ENCODE peak calls at places on chromosomes 1 and 21, in ten cellular contexts. One of them, this sample, is unnamed.

GRCh38 chr1:34743775-34744174 is 11.1 kb upstream of the GJB5 start:
- DNase-seq in NCI-H187: no peak
- DNase-seq in EH: no peak
- DNase-seq in NCI-H460: no peak
- DNase-seq in nephron progenitor cell: no peak
- DNase-seq in dorsolateral prefrontal cortex: no peak
- DNase-seq in cerebellum: no peak
- DNase-seq in activated CD4-positive, alpha-beta T cell treated with anti-CD3 and anti-CD28 coated beads, Interleukin-2, amount 50 U/mL, for 24 hours: no peak
- DNase-seq in posterior vena cava: peak
- DNase-seq in stimulated activated CD8-positive, alpha-beta memory T cell treated with anti-CD3 and anti-CD28 coated beads, Interleukin-2, amount 100 ng/mL, for 1 hour: no peak
- DNase-seq in this sample: no peak

GRCh38 chr21:41777934-41778815 is 11.3 kb upstream of the RIPK4 start:
- DNase-seq in nephron progenitor cell: peak
- DNase-seq in EH: peak
- DNase-seq in cerebellum: peak
- DNase-seq in NCI-H187: peak
- DNase-seq in stimulated activated CD8-positive, alpha-beta memory T cell treated with anti-CD3 and anti-CD28 coated beads, Interleukin-2, amount 100 ng/mL, for 1 hour: no peak
- DNase-seq in activated CD4-positive, alpha-beta T cell treated with anti-CD3 and anti-CD28 coated beads, Interleukin-2, amount 50 U/mL, for 24 hours: no peak
- DNase-seq in posterior vena cava: peak
- DNase-seq in NCI-H460: peak
- DNase-seq in dorsolateral prefrontal cortex: peak
- DNase-seq in this sample: peak

GRCh38 chr1:230540416-230540815 is 101.9 kb upstream of the COG2 start:
- DNase-seq in cerebellum: no peak
- DNase-seq in posterior vena cava: no peak
- DNase-seq in activated CD4-positive, alpha-beta T cell treated with anti-CD3 and anti-CD28 coated beads, Interleukin-2, amount 50 U/mL, for 24 hours: no peak
- DNase-seq in EH: no peak
- DNase-seq in nephron progenitor cell: no peak
- DNase-seq in NCI-H187: no peak
- DNase-seq in stimulated activated CD8-positive, alpha-beta memory T cell treated with anti-CD3 and anti-CD28 coated beads, Interleukin-2, amount 100 ng/mL, for 1 hour: no peak
- DNase-seq in NCI-H460: no peak
- DNase-seq in dorsolateral prefrontal cortex: no peak
- DNase-seq in this sample: no peak

GRCh38 chr21:44006656-44007055 is 5.5 kb upstream of the TRAPPC10 start:
- DNase-seq in NCI-H460: no peak
- DNase-seq in posterior vena cava: peak
- DNase-seq in nephron progenitor cell: no peak
- DNase-seq in activated CD4-positive, alpha-beta T cell treated with anti-CD3 and anti-CD28 coated beads, Interleukin-2, amount 50 U/mL, for 24 hours: no peak
- DNase-seq in dorsolateral prefrontal cortex: no peak
- DNase-seq in NCI-H187: no peak
- DNase-seq in cerebellum: no peak
- DNase-seq in stimulated activated CD8-positive, alpha-beta memory T cell treated with anti-CD3 and anti-CD28 coated beads, Interleukin-2, amount 100 ng/mL, for 1 hour: no peak
- DNase-seq in EH: peak
- DNase-seq in this sample: no peak

GRCh38 chr1:150574260-150575071 is 4.9 kb downstream of the MCL1 start:
- DNase-seq in stimulated activated CD8-positive, alpha-beta memory T cell treated with anti-CD3 and anti-CD28 coated beads, Interleukin-2, amount 100 ng/mL, for 1 hour: no peak
- DNase-seq in dorsolateral prefrontal cortex: no peak
- DNase-seq in NCI-H460: no peak
- DNase-seq in posterior vena cava: no peak
- DNase-seq in EH: no peak
- DNase-seq in activated CD4-positive, alpha-beta T cell treated with anti-CD3 and anti-CD28 coated beads, Interleukin-2, amount 50 U/mL, for 24 hours: no peak
- DNase-seq in NCI-H187: no peak
- DNase-seq in cerebellum: no peak
- DNase-seq in nephron progenitor cell: no peak
- DNase-seq in this sample: no peak

GRCh38 chr1:154608522-154609294 is 722 bp upstream of the ADAR start:
- DNase-seq in dorsolateral prefrontal cortex: peak
- DNase-seq in posterior vena cava: peak
- DNase-seq in NCI-H187: peak
- DNase-seq in EH: peak
- DNase-seq in stimulated activated CD8-positive, alpha-beta memory T cell treated with anti-CD3 and anti-CD28 coated beads, Interleukin-2, amount 100 ng/mL, for 1 hour: no peak
- DNase-seq in nephron progenitor cell: peak
- DNase-seq in NCI-H460: no peak
- DNase-seq in activated CD4-positive, alpha-beta T cell treated with anti-CD3 and anti-CD28 coated beads, Interleukin-2, amount 50 U/mL, for 24 hours: no peak
- DNase-seq in cerebellum: peak
- DNase-seq in this sample: no peak

GRCh38 chr1:215128514-215128913 is 46.0 kb downstream of the KCNK2 start:
- DNase-seq in nephron progenitor cell: no peak
- DNase-seq in dorsolateral prefrontal cortex: no peak
- DNase-seq in stimulated activated CD8-positive, alpha-beta memory T cell treated with anti-CD3 and anti-CD28 coated beads, Interleukin-2, amount 100 ng/mL, for 1 hour: no peak
- DNase-seq in posterior vena cava: no peak
- DNase-seq in EH: no peak
- DNase-seq in activated CD4-positive, alpha-beta T cell treated with anti-CD3 and anti-CD28 coated beads, Interleukin-2, amount 50 U/mL, for 24 hours: no peak
- DNase-seq in NCI-H460: no peak
- DNase-seq in NCI-H187: no peak
- DNase-seq in cerebellum: no peak
- DNase-seq in this sample: no peak

GRCh38 chr1:11691928-11692711 is 610 bp downstream of the DRAXIN start:
- DNase-seq in EH: no peak
- DNase-seq in dorsolateral prefrontal cortex: no peak
- DNase-seq in NCI-H460: no peak
- DNase-seq in activated CD4-positive, alpha-beta T cell treated with anti-CD3 and anti-CD28 coated beads, Interleukin-2, amount 50 U/mL, for 24 hours: no peak
- DNase-seq in stimulated activated CD8-positive, alpha-beta memory T cell treated with anti-CD3 and anti-CD28 coated beads, Interleukin-2, amount 100 ng/mL, for 1 hour: no peak
- DNase-seq in NCI-H187: no peak
- DNase-seq in posterior vena cava: no peak
- DNase-seq in nephron progenitor cell: peak
- DNase-seq in cerebellum: no peak
- DNase-seq in this sample: no peak

GRCh38 chr1:86832409-86832808 is 81.5 kb downstream of the SELENOF start:
- DNase-seq in NCI-H187: no peak
- DNase-seq in stimulated activated CD8-positive, alpha-beta memory T cell treated with anti-CD3 and anti-CD28 coated beads, Interleukin-2, amount 100 ng/mL, for 1 hour: no peak
- DNase-seq in cerebellum: no peak
- DNase-seq in nephron progenitor cell: no peak
- DNase-seq in NCI-H460: no peak
- DNase-seq in posterior vena cava: no peak
- DNase-seq in activated CD4-positive, alpha-beta T cell treated with anti-CD3 and anti-CD28 coated beads, Interleukin-2, amount 50 U/mL, for 24 hours: no peak
- DNase-seq in EH: no peak
- DNase-seq in dorsolateral prefrontal cortex: no peak
- DNase-seq in this sample: no peak

GRCh38 chr1:218322762-218323161 is 22.4 kb upstream of the TGFB2 start:
- DNase-seq in activated CD4-positive, alpha-beta T cell treated with anti-CD3 and anti-CD28 coated beads, Interleukin-2, amount 50 U/mL, for 24 hours: no peak
- DNase-seq in EH: no peak
- DNase-seq in nephron progenitor cell: no peak
- DNase-seq in dorsolateral prefrontal cortex: no peak
- DNase-seq in posterior vena cava: peak
- DNase-seq in NCI-H460: no peak
- DNase-seq in cerebellum: no peak
- DNase-seq in stimulated activated CD8-positive, alpha-beta memory T cell treated with anti-CD3 and anti-CD28 coated beads, Interleukin-2, amount 100 ng/mL, for 1 hour: no peak
- DNase-seq in NCI-H187: no peak
- DNase-seq in this sample: no peak

GRCh38 chr21:27823652-27824201 is 856.8 kb upstream of the ADAMTS5 start:
- DNase-seq in dorsolateral prefrontal cortex: no peak
- DNase-seq in stimulated activated CD8-positive, alpha-beta memory T cell treated with anti-CD3 and anti-CD28 coated beads, Interleukin-2, amount 100 ng/mL, for 1 hour: no peak
- DNase-seq in EH: no peak
- DNase-seq in nephron progenitor cell: no peak
- DNase-seq in posterior vena cava: no peak
- DNase-seq in activated CD4-positive, alpha-beta T cell treated with anti-CD3 and anti-CD28 coated beads, Interleukin-2, amount 50 U/mL, for 24 hours: no peak
- DNase-seq in NCI-H460: no peak
- DNase-seq in cerebellum: no peak
- DNase-seq in NCI-H187: no peak
- DNase-seq in this sample: no peak

GRCh38 chr21:14545906-14546480 is at the start of gene SAMSN1:
- DNase-seq in NCI-H187: no peak
- DNase-seq in stimulated activated CD8-positive, alpha-beta memory T cell treated with anti-CD3 and anti-CD28 coated beads, Interleukin-2, amount 100 ng/mL, for 1 hour: peak
- DNase-seq in dorsolateral prefrontal cortex: no peak
- DNase-seq in activated CD4-positive, alpha-beta T cell treated with anti-CD3 and anti-CD28 coated beads, Interleukin-2, amount 50 U/mL, for 24 hours: peak
- DNase-seq in EH: no peak
- DNase-seq in NCI-H460: no peak
- DNase-seq in cerebellum: no peak
- DNase-seq in nephron progenitor cell: no peak
- DNase-seq in posterior vena cava: no peak
- DNase-seq in this sample: no peak

GRCh38 chr1:181010789-181011188 is 11.9 kb downstream of the STX6 start:
- DNase-seq in NCI-H187: no peak
- DNase-seq in dorsolateral prefrontal cortex: no peak
- DNase-seq in activated CD4-positive, alpha-beta T cell treated with anti-CD3 and anti-CD28 coated beads, Interleukin-2, amount 50 U/mL, for 24 hours: no peak
- DNase-seq in NCI-H460: no peak
- DNase-seq in EH: peak
- DNase-seq in cerebellum: no peak
- DNase-seq in nephron progenitor cell: no peak
- DNase-seq in stimulated activated CD8-positive, alpha-beta memory T cell treated with anti-CD3 and anti-CD28 coated beads, Interleukin-2, amount 100 ng/mL, for 1 hour: no peak
- DNase-seq in posterior vena cava: no peak
- DNase-seq in this sample: no peak

GRCh38 chr1:192762265-192762664 is 46.6 kb upstream of the RGS2 start:
- DNase-seq in activated CD4-positive, alpha-beta T cell treated with anti-CD3 and anti-CD28 coated beads, Interleukin-2, amount 50 U/mL, for 24 hours: no peak
- DNase-seq in nephron progenitor cell: no peak
- DNase-seq in NCI-H187: no peak
- DNase-seq in cerebellum: no peak
- DNase-seq in posterior vena cava: no peak
- DNase-seq in EH: no peak
- DNase-seq in NCI-H460: no peak
- DNase-seq in dorsolateral prefrontal cortex: no peak
- DNase-seq in stimulated activated CD8-positive, alpha-beta memory T cell treated with anti-CD3 and anti-CD28 coated beads, Interleukin-2, amount 100 ng/mL, for 1 hour: no peak
- DNase-seq in this sample: no peak

GRCh38 chr1:98306517-98307089 is 354.9 kb upstream of the SNX7 start:
- DNase-seq in activated CD4-positive, alpha-beta T cell treated with anti-CD3 and anti-CD28 coated beads, Interleukin-2, amount 50 U/mL, for 24 hours: no peak
- DNase-seq in cerebellum: no peak
- DNase-seq in NCI-H460: no peak
- DNase-seq in dorsolateral prefrontal cortex: no peak
- DNase-seq in EH: no peak
- DNase-seq in posterior vena cava: no peak
- DNase-seq in NCI-H187: no peak
- DNase-seq in nephron progenitor cell: no peak
- DNase-seq in stimulated activated CD8-positive, alpha-beta memory T cell treated with anti-CD3 and anti-CD28 coated beads, Interleukin-2, amount 100 ng/mL, for 1 hour: no peak
- DNase-seq in this sample: no peak

GRCh38 chr1:52032124-52032784 is 1.4 kb downstream of the KTI12 start:
- DNase-seq in NCI-H460: no peak
- DNase-seq in cerebellum: no peak
- DNase-seq in stimulated activated CD8-positive, alpha-beta memory T cell treated with anti-CD3 and anti-CD28 coated beads, Interleukin-2, amount 100 ng/mL, for 1 hour: no peak
- DNase-seq in activated CD4-positive, alpha-beta T cell treated with anti-CD3 and anti-CD28 coated beads, Interleukin-2, amount 50 U/mL, for 24 hours: no peak
- DNase-seq in EH: no peak
- DNase-seq in NCI-H187: no peak
- DNase-seq in dorsolateral prefrontal cortex: no peak
- DNase-seq in nephron progenitor cell: no peak
- DNase-seq in posterior vena cava: no peak
- DNase-seq in this sample: no peak

GRCh38 chr1:66779475-66780078 is 21.5 kb downstream of the INSL5 start:
- DNase-seq in activated CD4-positive, alpha-beta T cell treated with anti-CD3 and anti-CD28 coated beads, Interleukin-2, amount 50 U/mL, for 24 hours: no peak
- DNase-seq in NCI-H460: no peak
- DNase-seq in nephron progenitor cell: no peak
- DNase-seq in EH: no peak
- DNase-seq in dorsolateral prefrontal cortex: no peak
- DNase-seq in NCI-H187: no peak
- DNase-seq in cerebellum: no peak
- DNase-seq in posterior vena cava: no peak
- DNase-seq in stimulated activated CD8-positive, alpha-beta memory T cell treated with anti-CD3 and anti-CD28 coated beads, Interleukin-2, amount 100 ng/mL, for 1 hour: no peak
- DNase-seq in this sample: no peak

GRCh38 chr1:110087812-110088738 is 17.6 kb upstream of the ALX3 start:
- DNase-seq in NCI-H460: peak
- DNase-seq in posterior vena cava: no peak
- DNase-seq in cerebellum: peak
- DNase-seq in EH: peak
- DNase-seq in activated CD4-positive, alpha-beta T cell treated with anti-CD3 and anti-CD28 coated beads, Interleukin-2, amount 50 U/mL, for 24 hours: peak
- DNase-seq in stimulated activated CD8-positive, alpha-beta memory T cell treated with anti-CD3 and anti-CD28 coated beads, Interleukin-2, amount 100 ng/mL, for 1 hour: no peak
- DNase-seq in dorsolateral prefrontal cortex: no peak
- DNase-seq in nephron progenitor cell: peak
- DNase-seq in NCI-H187: peak
- DNase-seq in this sample: peak

GRCh38 chr1:151705739-151706463 is 10.7 kb downstream of the CELF3 start:
- DNase-seq in activated CD4-positive, alpha-beta T cell treated with anti-CD3 and anti-CD28 coated beads, Interleukin-2, amount 50 U/mL, for 24 hours: no peak
- DNase-seq in nephron progenitor cell: no peak
- DNase-seq in cerebellum: no peak
- DNase-seq in dorsolateral prefrontal cortex: no peak
- DNase-seq in NCI-H187: no peak
- DNase-seq in posterior vena cava: no peak
- DNase-seq in EH: no peak
- DNase-seq in NCI-H460: no peak
- DNase-seq in stimulated activated CD8-positive, alpha-beta memory T cell treated with anti-CD3 and anti-CD28 coated beads, Interleukin-2, amount 100 ng/mL, for 1 hour: no peak
- DNase-seq in this sample: no peak

GRCh38 chr1:102586022-102586421 is 522.3 kb downstream of the COL11A1 start:
- DNase-seq in activated CD4-positive, alpha-beta T cell treated with anti-CD3 and anti-CD28 coated beads, Interleukin-2, amount 50 U/mL, for 24 hours: no peak
- DNase-seq in cerebellum: no peak
- DNase-seq in dorsolateral prefrontal cortex: no peak
- DNase-seq in nephron progenitor cell: no peak
- DNase-seq in NCI-H187: no peak
- DNase-seq in stimulated activated CD8-positive, alpha-beta memory T cell treated with anti-CD3 and anti-CD28 coated beads, Interleukin-2, amount 100 ng/mL, for 1 hour: no peak
- DNase-seq in EH: peak
- DNase-seq in NCI-H460: no peak
- DNase-seq in posterior vena cava: no peak
- DNase-seq in this sample: no peak

GRCh38 chr21:41634858-41635257 is 126.9 kb upstream of the TMPRSS2 start:
- DNase-seq in posterior vena cava: peak
- DNase-seq in NCI-H187: no peak
- DNase-seq in NCI-H460: no peak
- DNase-seq in cerebellum: no peak
- DNase-seq in stimulated activated CD8-positive, alpha-beta memory T cell treated with anti-CD3 and anti-CD28 coated beads, Interleukin-2, amount 100 ng/mL, for 1 hour: no peak
- DNase-seq in activated CD4-positive, alpha-beta T cell treated with anti-CD3 and anti-CD28 coated beads, Interleukin-2, amount 50 U/mL, for 24 hours: no peak
- DNase-seq in EH: peak
- DNase-seq in dorsolateral prefrontal cortex: no peak
- DNase-seq in nephron progenitor cell: no peak
- DNase-seq in this sample: no peak

GRCh38 chr1:6625579-6626149 is 996 bp downstream of the THAP3 start:
- DNase-seq in posterior vena cava: no peak
- DNase-seq in stimulated activated CD8-positive, alpha-beta memory T cell treated with anti-CD3 and anti-CD28 coated beads, Interleukin-2, amount 100 ng/mL, for 1 hour: no peak
- DNase-seq in NCI-H187: no peak
- DNase-seq in cerebellum: no peak
- DNase-seq in nephron progenitor cell: no peak
- DNase-seq in dorsolateral prefrontal cortex: no peak
- DNase-seq in EH: peak
- DNase-seq in activated CD4-positive, alpha-beta T cell treated with anti-CD3 and anti-CD28 coated beads, Interleukin-2, amount 50 U/mL, for 24 hours: no peak
- DNase-seq in NCI-H460: no peak
- DNase-seq in this sample: no peak

GRCh38 chr1:168824418-168824817 is 95.4 kb upstream of the DPT start:
- DNase-seq in posterior vena cava: no peak
- DNase-seq in NCI-H460: no peak
- DNase-seq in cerebellum: no peak
- DNase-seq in EH: no peak
- DNase-seq in nephron progenitor cell: no peak
- DNase-seq in dorsolateral prefrontal cortex: no peak
- DNase-seq in stimulated activated CD8-positive, alpha-beta memory T cell treated with anti-CD3 and anti-CD28 coated beads, Interleukin-2, amount 100 ng/mL, for 1 hour: no peak
- DNase-seq in activated CD4-positive, alpha-beta T cell treated with anti-CD3 and anti-CD28 coated beads, Interleukin-2, amount 50 U/mL, for 24 hours: no peak
- DNase-seq in NCI-H187: no peak
- DNase-seq in this sample: no peak

GRCh38 chr21:37164742-37165141 is 91.7 kb downstream of the TTC3 start:
- DNase-seq in NCI-H460: no peak
- DNase-seq in EH: peak
- DNase-seq in dorsolateral prefrontal cortex: no peak
- DNase-seq in nephron progenitor cell: no peak
- DNase-seq in posterior vena cava: no peak
- DNase-seq in NCI-H187: no peak
- DNase-seq in activated CD4-positive, alpha-beta T cell treated with anti-CD3 and anti-CD28 coated beads, Interleukin-2, amount 50 U/mL, for 24 hours: no peak
- DNase-seq in cerebellum: no peak
- DNase-seq in stimulated activated CD8-positive, alpha-beta memory T cell treated with anti-CD3 and anti-CD28 coated beads, Interleukin-2, amount 100 ng/mL, for 1 hour: no peak
- DNase-seq in this sample: no peak

GRCh38 chr1:107135466-107135865 is 5.4 kb upstream of the NTNG1 start:
- DNase-seq in nephron progenitor cell: peak
- DNase-seq in stimulated activated CD8-positive, alpha-beta memory T cell treated with anti-CD3 and anti-CD28 coated beads, Interleukin-2, amount 100 ng/mL, for 1 hour: no peak
- DNase-seq in activated CD4-positive, alpha-beta T cell treated with anti-CD3 and anti-CD28 coated beads, Interleukin-2, amount 50 U/mL, for 24 hours: no peak
- DNase-seq in NCI-H187: no peak
- DNase-seq in EH: peak
- DNase-seq in posterior vena cava: no peak
- DNase-seq in dorsolateral prefrontal cortex: no peak
- DNase-seq in NCI-H460: peak
- DNase-seq in cerebellum: no peak
- DNase-seq in this sample: no peak

GRCh38 chr1:12109901-12110300 is 46.8 kb downstream of the TNFRSF8 start:
- DNase-seq in stimulated activated CD8-positive, alpha-beta memory T cell treated with anti-CD3 and anti-CD28 coated beads, Interleukin-2, amount 100 ng/mL, for 1 hour: no peak
- DNase-seq in nephron progenitor cell: no peak
- DNase-seq in EH: no peak
- DNase-seq in cerebellum: no peak
- DNase-seq in NCI-H460: no peak
- DNase-seq in NCI-H187: no peak
- DNase-seq in posterior vena cava: peak
- DNase-seq in dorsolateral prefrontal cortex: no peak
- DNase-seq in activated CD4-positive, alpha-beta T cell treated with anti-CD3 and anti-CD28 coated beads, Interleukin-2, amount 50 U/mL, for 24 hours: no peak
- DNase-seq in this sample: no peak

GRCh38 chr1:40270152-40270834 is 12.3 kb downstream of the ZMPSTE24 start:
- DNase-seq in EH: peak
- DNase-seq in dorsolateral prefrontal cortex: no peak
- DNase-seq in cerebellum: no peak
- DNase-seq in NCI-H460: peak
- DNase-seq in activated CD4-positive, alpha-beta T cell treated with anti-CD3 and anti-CD28 coated beads, Interleukin-2, amount 50 U/mL, for 24 hours: no peak
- DNase-seq in stimulated activated CD8-positive, alpha-beta memory T cell treated with anti-CD3 and anti-CD28 coated beads, Interleukin-2, amount 100 ng/mL, for 1 hour: no peak
- DNase-seq in posterior vena cava: no peak
- DNase-seq in NCI-H187: no peak
- DNase-seq in nephron progenitor cell: no peak
- DNase-seq in this sample: no peak

GRCh38 chr1:116671835-116672234 is 4.3 kb upstream of the IGSF3 start:
- DNase-seq in dorsolateral prefrontal cortex: no peak
- DNase-seq in nephron progenitor cell: no peak
- DNase-seq in EH: no peak
- DNase-seq in NCI-H460: no peak
- DNase-seq in activated CD4-positive, alpha-beta T cell treated with anti-CD3 and anti-CD28 coated beads, Interleukin-2, amount 50 U/mL, for 24 hours: no peak
- DNase-seq in posterior vena cava: no peak
- DNase-seq in stimulated activated CD8-positive, alpha-beta memory T cell treated with anti-CD3 and anti-CD28 coated beads, Interleukin-2, amount 100 ng/mL, for 1 hour: no peak
- DNase-seq in cerebellum: no peak
- DNase-seq in NCI-H187: no peak
- DNase-seq in this sample: no peak

This sample was measured in 8988T.